ENCODE peak calls at places on chromosomes 5 and 9, in five cellular contexts. W is lung, D is astrocyte, F is tibial artery, X is fibroblast of the aortic adventitia. O is an unnamed sample.

GRCh38 chr5:108788142-108788541 is 40.4 kb downstream of the FER start:
- DNase-seq in W (peak; percentile 49), D (no peak), F (peak; percentile 87), X (no peak), O (peak; percentile 37)

GRCh38 chr5:1999794-2000193 is 117.1 kb upstream of the IRX4 start:
- DNase-seq in W (peak; percentile 10), D (no peak), F (no peak), X (no peak), O (no peak)

GRCh38 chr9:94135222-94135621 is 51.0 kb downstream of the PTPDC1 start:
- DNase-seq in W (no peak), D (peak; percentile 88), F (peak; percentile 83), X (peak; percentile 78), O (peak; percentile 92)

GRCh38 chr9:88646539-88646938 is 111.6 kb downstream of the NXNL2 start:
- DNase-seq in W (no peak), D (no peak), F (no peak), X (no peak), O (no peak)

GRCh38 chr9:123761905-123762605 is 167.9 kb downstream of the DENND1A start:
- DNase-seq in W (no peak), D (peak; percentile 45), F (no peak), X (peak; percentile 45), O (peak; percentile 37)

GRCh38 chr5:52880541-52880940 is 92.8 kb downstream of the ITGA1 start:
- DNase-seq in W (no peak), D (no peak), F (no peak), X (no peak), O (no peak)

GRCh38 chr9:1050125-1050895 is at the start of gene DMRT2:
- DNase-seq in W (peak; percentile 87), D (peak; percentile 40), F (peak; percentile 81), X (peak; percentile 61), O (peak; percentile 72)

GRCh38 chr5:68290260-68290674 is 74.7 kb downstream of the PIK3R1 start:
- DNase-seq in W (no peak), D (peak; percentile 56), F (no peak), X (peak; percentile 62), O (peak; percentile 67)

GRCh38 chr5:173339286-173339685 is 11.1 kb upstream of the STC2 start:
- DNase-seq in W (no peak), D (no peak), F (no peak), X (no peak), O (no peak)

GRCh38 chr5:97764700-97765099 is 581.7 kb upstream of the RIOK2 start:
- DNase-seq in W (no peak), D (peak; percentile 66), F (no peak), X (peak; percentile 59), O (peak; percentile 62)

GRCh38 chr9:79572032-79572890 is 496 bp downstream of the TLE4 start:
- DNase-seq in W (peak; percentile 38), D (no peak), F (peak; percentile 69), X (peak; percentile 27), O (peak; percentile 58)

GRCh38 chr5:61796773-61797172 is 464.7 kb downstream of the ZSWIM6 start:
- DNase-seq in W (no peak), D (no peak), F (no peak), X (no peak), O (no peak)

GRCh38 chr9:88052446-88052845 is 78.1 kb upstream of the CDK20 start:
- DNase-seq in W (no peak), D (peak; percentile 12), F (no peak), X (no peak), O (no peak)

GRCh38 chr9:85212209-85212608 is 529.5 kb downstream of the AGTPBP1 start:
- DNase-seq in W (no peak), D (peak; percentile 91), F (no peak), X (peak; percentile 53), O (peak; percentile 45)

GRCh38 chr5:5572010-5572982 is 149.8 kb downstream of the ICE1 start:
- DNase-seq in W (no peak), D (no peak), F (peak; percentile 91), X (no peak), O (peak; percentile 12)

GRCh38 chr5:142982821-142983200 is 212.6 kb downstream of the ARHGAP26 start:
- DNase-seq in W (no peak), D (no peak), F (no peak), X (no peak), O (no peak)

GRCh38 chr5:133921069-133921468 is 47.4 kb downstream of the C5orf15 start:
- DNase-seq in W (no peak), D (no peak), F (no peak), X (no peak), O (no peak)

GRCh38 chr5:122882836-122883235 is 37.4 kb downstream of the SNX24 start:
- DNase-seq in W (no peak), D (peak; percentile 57), F (no peak), X (peak; percentile 73), O (peak; percentile 33)

GRCh38 chr9:77751341-77752091 is 103.4 kb upstream of the GNA14 start:
- DNase-seq in W (no peak), D (peak; percentile 80), F (no peak), X (peak; percentile 90), O (peak; percentile 94)

GRCh38 chr9:4297151-4297794 is 2.6 kb downstream of the GLIS3 start:
- DNase-seq in W (peak; percentile 70), D (peak; percentile 87), F (peak; percentile 93), X (peak; percentile 90), O (peak; percentile 90)
- TF ChIP-seq CTCF in W (no peak), D (peak; percentile 31), F (no peak), X (peak; percentile 62), O (peak; percentile 63)

DNA sequence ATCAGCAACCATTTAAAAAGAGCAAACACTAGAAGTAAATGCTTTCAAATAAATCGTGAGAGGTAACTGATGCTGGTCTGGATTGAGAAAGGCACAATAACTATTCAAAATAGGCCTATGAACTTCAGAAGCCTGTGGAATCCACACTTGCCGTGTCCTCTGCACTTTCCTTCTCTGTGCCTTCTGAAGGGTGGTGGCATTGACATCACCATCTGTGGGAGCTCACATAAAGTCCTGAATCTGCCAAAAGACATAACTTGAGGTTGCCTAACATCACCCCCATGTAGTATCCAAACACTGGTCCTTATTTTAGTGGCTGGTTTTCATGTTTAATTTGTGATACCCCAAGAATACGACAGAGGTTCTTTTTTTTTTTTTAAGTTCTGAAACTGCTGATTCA is 59.8 kb downstream of the IRF1 start:
- DNase-seq in W (no peak), D (no peak), F (no peak), X (no peak), O (no peak)
- TF ChIP-seq CTCF in W (no peak), D (no peak), F (no peak), X (no peak), O (no peak)

GRCh38 chr9:97891736-97892135 is 30.6 kb downstream of the TRMO start:
- DNase-seq in W (no peak), D (no peak), F (no peak), X (peak; percentile 64), O (peak; percentile 19)

GRCh38 chr9:97900103-97900737 is 22.1 kb downstream of the TRMO start:
- DNase-seq in W (no peak), D (peak; percentile 72), F (no peak), X (peak; percentile 92), O (peak; percentile 73)

GRCh38 chr9:97900738-97901565 is 21.3 kb downstream of the TRMO start:
- DNase-seq in W (no peak), D (peak; percentile 13), F (no peak), X (peak; percentile 73), O (peak; percentile 55)

GRCh38 chr9:97889941-97890557 is 32.3 kb downstream of the TRMO start:
- DNase-seq in W (no peak), D (no peak), F (no peak), X (peak; percentile 19), O (no peak)

GRCh38 chr9:97895695-97896332 is 26.5 kb downstream of the TRMO start:
- DNase-seq in W (no peak), D (no peak), F (no peak), X (peak; percentile 27), O (no peak)
- TF ChIP-seq CTCF in W (no peak), D (no peak), F (no peak), X (no peak), O (no peak)

GRCh38 chr9:132663120-132663519 is 6.7 kb downstream of the DDX31 start:
- DNase-seq in W (no peak), D (no peak), F (no peak), X (peak; percentile 3), O (no peak)
- TF ChIP-seq CTCF in W (no peak), D (no peak), F (no peak), X (no peak), O (no peak)

O was measured in AG10803.